ENCODE peak calls at places on chromosomes 16 and 17, in nine cellular contexts. One of them, this sample, is unnamed.

GRCh38 chr17:74449773-74450172 is 16.7 kb upstream of the CD300A start:
- DNase-seq in mucosa of descending colon: no peak
- DNase-seq in tibial nerve: no peak
- DNase-seq in anterior cingulate cortex: no peak
- DNase-seq in IMR-90: no peak
- DNase-seq in HAP-1: no peak
- DNase-seq in NCI-H2081: no peak
- DNase-seq in EH: no peak
- DNase-seq in psoas muscle: no peak
- DNase-seq in this sample: no peak

GRCh38 chr16:49499018-49499785 is 125.6 kb downstream of the C16orf78 start:
- DNase-seq in mucosa of descending colon: no peak
- DNase-seq in tibial nerve: no peak
- DNase-seq in anterior cingulate cortex: no peak
- DNase-seq in IMR-90: no peak
- DNase-seq in HAP-1: no peak
- DNase-seq in NCI-H2081: no peak
- DNase-seq in EH: no peak
- DNase-seq in psoas muscle: peak; percentile 46
- DNase-seq in this sample: no peak

GRCh38 chr17:74190154-74190553 is 13.3 kb upstream of the RPL38 start:
- DNase-seq in mucosa of descending colon: no peak
- DNase-seq in tibial nerve: no peak
- DNase-seq in anterior cingulate cortex: no peak
- DNase-seq in IMR-90: peak; percentile 61
- DNase-seq in HAP-1: peak; percentile 32
- DNase-seq in NCI-H2081: peak; percentile 36
- DNase-seq in EH: peak; percentile 69
- DNase-seq in psoas muscle: no peak
- DNase-seq in this sample: no peak

GRCh38 chr16:4797805-4798252 is 2.7 kb downstream of the SMIM22 start:
- DNase-seq in mucosa of descending colon: no peak
- DNase-seq in tibial nerve: no peak
- DNase-seq in anterior cingulate cortex: no peak
- DNase-seq in IMR-90: no peak
- DNase-seq in HAP-1: no peak
- DNase-seq in NCI-H2081: no peak
- DNase-seq in EH: no peak
- DNase-seq in psoas muscle: no peak
- DNase-seq in this sample: no peak

GRCh38 chr16:89131783-89132182 is 38.1 kb downstream of the ACSF3 start:
- DNase-seq in mucosa of descending colon: no peak
- DNase-seq in tibial nerve: no peak
- DNase-seq in anterior cingulate cortex: no peak
- DNase-seq in IMR-90: no peak
- DNase-seq in HAP-1: no peak
- DNase-seq in NCI-H2081: no peak
- DNase-seq in EH: no peak
- DNase-seq in psoas muscle: no peak
- DNase-seq in this sample: peak; percentile 45

GRCh38 chr17:60139438-60140285 is 10.1 kb upstream of the CA4 start:
- DNase-seq in mucosa of descending colon: peak; percentile 84
- DNase-seq in tibial nerve: peak; percentile 40
- DNase-seq in anterior cingulate cortex: no peak
- DNase-seq in IMR-90: peak; percentile 58
- DNase-seq in HAP-1: peak; percentile 20
- DNase-seq in NCI-H2081: no peak
- DNase-seq in EH: peak; percentile 69
- DNase-seq in psoas muscle: peak; percentile 86
- DNase-seq in this sample: peak; percentile 91

GRCh38 chr17:77863814-77864161 is 94.7 kb upstream of the TNRC6C start:
- DNase-seq in mucosa of descending colon: peak; percentile 75
- DNase-seq in tibial nerve: no peak
- DNase-seq in anterior cingulate cortex: no peak
- DNase-seq in IMR-90: no peak
- DNase-seq in HAP-1: no peak
- DNase-seq in NCI-H2081: no peak
- DNase-seq in EH: peak; percentile 28
- DNase-seq in psoas muscle: peak; percentile 71
- DNase-seq in this sample: peak; percentile 89

GRCh38 chr16:85557083-85557975 is 55.8 kb upstream of the GSE1 start:
- DNase-seq in mucosa of descending colon: peak; percentile 72
- DNase-seq in tibial nerve: no peak
- DNase-seq in anterior cingulate cortex: no peak
- DNase-seq in IMR-90: no peak
- DNase-seq in HAP-1: no peak
- DNase-seq in NCI-H2081: no peak
- DNase-seq in EH: peak; percentile 44
- DNase-seq in psoas muscle: no peak
- DNase-seq in this sample: peak; percentile 48

GRCh38 chr17:40932608-40933007 is 4.8 kb downstream of the KRT23 start:
- DNase-seq in mucosa of descending colon: no peak
- DNase-seq in tibial nerve: no peak
- DNase-seq in anterior cingulate cortex: no peak
- DNase-seq in IMR-90: no peak
- DNase-seq in HAP-1: peak; percentile 99
- DNase-seq in NCI-H2081: no peak
- DNase-seq in EH: no peak
- DNase-seq in psoas muscle: no peak
- DNase-seq in this sample: no peak

GRCh38 chr16:70553175-70553574 is 29.6 kb downstream of the SF3B3 start:
- DNase-seq in mucosa of descending colon: no peak
- DNase-seq in tibial nerve: no peak
- DNase-seq in anterior cingulate cortex: no peak
- DNase-seq in IMR-90: peak; percentile 76
- DNase-seq in HAP-1: no peak
- DNase-seq in NCI-H2081: no peak
- DNase-seq in EH: peak; percentile 74
- DNase-seq in psoas muscle: no peak
- DNase-seq in this sample: no peak

GRCh38 chr16:77450790-77451487 is 16.1 kb upstream of the ADAMTS18 start:
- DNase-seq in mucosa of descending colon: peak; percentile 1
- DNase-seq in tibial nerve: no peak
- DNase-seq in anterior cingulate cortex: no peak
- DNase-seq in IMR-90: no peak
- DNase-seq in HAP-1: no peak
- DNase-seq in NCI-H2081: peak; percentile 92
- DNase-seq in EH: no peak
- DNase-seq in psoas muscle: no peak
- DNase-seq in this sample: no peak

GRCh38 chr17:49022391-49022941 is 25.3 kb downstream of the IGF2BP1 start:
- DNase-seq in mucosa of descending colon: no peak
- DNase-seq in tibial nerve: no peak
- DNase-seq in anterior cingulate cortex: no peak
- DNase-seq in IMR-90: peak; percentile 49
- DNase-seq in HAP-1: peak; percentile 89
- DNase-seq in NCI-H2081: no peak
- DNase-seq in EH: peak; percentile 79
- DNase-seq in psoas muscle: no peak
- DNase-seq in this sample: no peak

GRCh38 chr17:1779571-1780074 is 17.8 kb downstream of the SERPINF1 start:
- DNase-seq in mucosa of descending colon: peak; percentile 68
- DNase-seq in tibial nerve: peak; percentile 90
- DNase-seq in anterior cingulate cortex: no peak
- DNase-seq in IMR-90: peak; percentile 95
- DNase-seq in HAP-1: no peak
- DNase-seq in NCI-H2081: no peak
- DNase-seq in EH: peak; percentile 98
- DNase-seq in psoas muscle: peak; percentile 84
- DNase-seq in this sample: peak; percentile 93

GRCh38 chr16:89426736-89427525 is 63.4 kb downstream of the ANKRD11 start:
- DNase-seq in mucosa of descending colon: no peak
- DNase-seq in tibial nerve: no peak
- DNase-seq in anterior cingulate cortex: no peak
- DNase-seq in IMR-90: peak; percentile 69
- DNase-seq in HAP-1: no peak
- DNase-seq in NCI-H2081: no peak
- DNase-seq in EH: peak; percentile 75
- DNase-seq in psoas muscle: no peak
- DNase-seq in this sample: no peak

GRCh38 chr16:54430491-54431030 is 144.0 kb upstream of the IRX3 start:
- DNase-seq in mucosa of descending colon: no peak
- DNase-seq in tibial nerve: no peak
- DNase-seq in anterior cingulate cortex: no peak
- DNase-seq in IMR-90: peak; percentile 29
- DNase-seq in HAP-1: peak; percentile 26
- DNase-seq in NCI-H2081: no peak
- DNase-seq in EH: peak; percentile 93
- DNase-seq in psoas muscle: no peak
- DNase-seq in this sample: no peak

GRCh38 chr17:76547183-76547641 is 7.4 kb downstream of the PRCD start:
- DNase-seq in mucosa of descending colon: peak; percentile 70
- DNase-seq in tibial nerve: no peak
- DNase-seq in anterior cingulate cortex: no peak
- DNase-seq in IMR-90: peak; percentile 85
- DNase-seq in HAP-1: no peak
- DNase-seq in NCI-H2081: peak; percentile 23
- DNase-seq in EH: peak; percentile 79
- DNase-seq in psoas muscle: no peak
- DNase-seq in this sample: peak; percentile 85

GRCh38 chr17:78252111-78252634 is 20.7 kb downstream of the TMEM235 start:
- DNase-seq in mucosa of descending colon: peak; percentile 54
- DNase-seq in tibial nerve: no peak
- DNase-seq in anterior cingulate cortex: no peak
- DNase-seq in IMR-90: no peak
- DNase-seq in HAP-1: no peak
- DNase-seq in NCI-H2081: no peak
- DNase-seq in EH: no peak
- DNase-seq in psoas muscle: no peak
- DNase-seq in this sample: peak; percentile 23

GRCh38 chr17:49971199-49971847 is 2.3 kb downstream of the DLX4 start:
- DNase-seq in mucosa of descending colon: no peak
- DNase-seq in tibial nerve: no peak
- DNase-seq in anterior cingulate cortex: no peak
- DNase-seq in IMR-90: no peak
- DNase-seq in HAP-1: no peak
- DNase-seq in NCI-H2081: no peak
- DNase-seq in EH: no peak
- DNase-seq in psoas muscle: no peak
- DNase-seq in this sample: no peak

GRCh38 chr17:20273741-20274500 is 193.4 kb downstream of the LGALS9B start:
- DNase-seq in mucosa of descending colon: no peak
- DNase-seq in tibial nerve: no peak
- DNase-seq in anterior cingulate cortex: no peak
- DNase-seq in IMR-90: no peak
- DNase-seq in HAP-1: no peak
- DNase-seq in NCI-H2081: no peak
- DNase-seq in EH: no peak
- DNase-seq in psoas muscle: no peak
- DNase-seq in this sample: no peak

GRCh38 chr16:69444873-69445517 is 20.6 kb downstream of the CYB5B start:
- DNase-seq in mucosa of descending colon: no peak
- DNase-seq in tibial nerve: no peak
- DNase-seq in anterior cingulate cortex: no peak
- DNase-seq in IMR-90: peak; percentile 45
- DNase-seq in HAP-1: no peak
- DNase-seq in NCI-H2081: no peak
- DNase-seq in EH: peak; percentile 52
- DNase-seq in psoas muscle: no peak
- DNase-seq in this sample: no peak